ENCODE peak calls at places on chromosomes 11 and 22, in six cellular contexts. A is A172; O is iPS-NIHi11; P is activated CD4-positive, alpha-beta T cell treated with anti-CD3 and anti-CD28 coated beads, Interleukin-2, amount 50 U/mL, for 24 hours; V is Caki2; D is dorsolateral prefrontal cortex. Z is an unnamed sample.
A peak's percentile ranks its signal among the peaks of the same experiment; 100 is the strongest.

GRCh38 chr11:5605849-5606248 is 9.4 kb downstream of the TRIM6 start:
- DNase-seq in V (no peak), D (no peak), O (no peak), P (no peak), A (peak; percentile 75), Z (no peak)

GRCh38 chr11:66842501-66842895 is 743 bp upstream of the RCE1 start:
- DNase-seq in P (no peak), A (no peak), O (no peak), D (no peak), V (no peak), Z (no peak)

GRCh38 chr11:819129-819931 is 616 bp downstream of the PNPLA2 start:
- DNase-seq in V (peak; percentile 79), D (peak; percentile 89), A (peak; percentile 70), O (peak; percentile 94), P (peak; percentile 86), Z (peak; percentile 56)

GRCh38 chr11:96090711-96091110 is 166.8 kb upstream of the MTMR2 start:
- DNase-seq in A (peak; percentile 21), V (no peak), P (no peak), O (no peak), D (no peak), Z (no peak)

GRCh38 chr22:17348464-17349103 is 20.7 kb upstream of the CECR2 start:
- DNase-seq in D (no peak), P (no peak), O (no peak), A (no peak), V (no peak), Z (no peak)

GRCh38 chr11:64870176-64870892 is 8.1 kb downstream of the EHD1 start:
- DNase-seq in A (peak; percentile 70), P (no peak), V (no peak), O (peak; percentile 27), D (no peak), Z (no peak)

GRCh38 chr22:49310354-49310753 is 517.3 kb downstream of the BRD1 start:
- DNase-seq in O (no peak), A (no peak), D (peak; percentile 4), V (no peak), P (no peak), Z (no peak)

GRCh38 chr11:70556884-70557741 is 158.8 kb downstream of the CTTN start:
- DNase-seq in O (no peak), D (no peak), V (peak; percentile 35), A (peak; percentile 98), P (no peak), Z (no peak)

GRCh38 chr11:109785714-109786113 is 307.5 kb upstream of the ZC3H12C start:
- DNase-seq in O (no peak), P (no peak), V (no peak), A (no peak), D (no peak), Z (no peak)

Z was measured in substantia nigra.